ENCODE peak calls at places on chromosome 17, in four cellular contexts. V is NCI-H774, X is HCEC 1CT, N is right atrium auricular region. W is an unnamed sample.

GRCh38 chr17:11240041-11240801 is 792 bp upstream of the SHISA6 start:
- DNase-seq in V (no peak), X (no peak), N (no peak), W (no peak)

GRCh38 chr17:1462164-1463112 is 6.4 kb upstream of the CRK start:
- DNase-seq in V (no peak), X (no peak), N (no peak), W (no peak)

GRCh38 chr17:50931003-50931878 is 65.1 kb upstream of the TOB1 start:
- DNase-seq in V (peak), X (peak), N (peak), W (peak)

GRCh38 chr17:1511290-1511689 is 5.1 kb downstream of the INPP5K start:
- DNase-seq in V (no peak), X (no peak), N (no peak), W (no peak)

GRCh38 chr17:48642059-48642842 is 16.1 kb upstream of the HOXB9 start:
- DNase-seq in V (no peak), X (no peak), N (no peak), W (no peak)

GRCh38 chr17:76458580-76459490 is 5.9 kb upstream of the UBE2O start:
- DNase-seq in V (peak), X (peak), N (no peak), W (peak)

GRCh38 chr17:44830359-44831269 is 527 bp upstream of the GJC1 start:
- DNase-seq in V (no peak), X (peak), N (no peak), W (peak)

GRCh38 chr17:72826602-72827001 is 265.9 kb downstream of the SLC39A11 start:
- DNase-seq in V (no peak), X (peak), N (no peak), W (peak)

GRCh38 chr17:28907052-28907438 is 4.2 kb upstream of the DHRS13 start:
- DNase-seq in V (no peak), X (no peak), N (no peak), W (no peak)

GRCh38 chr17:43411820-43412529 is 13.2 kb downstream of the ARL4D start:
- DNase-seq in V (no peak), X (no peak), N (no peak), W (no peak)

W was measured in EL.